ENCODE peak calls at places on chromosomes 13 and 19, in seven cellular contexts. Y, X, J, D, F, Q and M are unnamed samples.
A peak's percentile ranks its signal among the peaks of the same experiment; 100 is the strongest.

GRCh38 chr19:28633223-28634030 is 579.5 kb downstream of the UQCRFS1 start:
- DNase-seq in Y (peak; percentile 66), X (no peak), J (peak; percentile 78), D (peak; percentile 43), F (peak; percentile 90), Q (peak; percentile 74), M (peak; percentile 85)

GRCh38 chr13:80141114-80141849 is 199.6 kb downstream of the SPRY2 start:
- DNase-seq in Y (peak; percentile 76), X (no peak), J (peak; percentile 96), D (peak; percentile 51), F (peak; percentile 57), Q (no peak), M (peak; percentile 95)

GRCh38 chr13:45367358-45367757 is 26.4 kb upstream of the TPT1 start:
- DNase-seq in Y (peak; percentile 94), X (peak; percentile 83), J (peak; percentile 84), D (peak; percentile 70), F (peak; percentile 76), Q (peak; percentile 72), M (peak; percentile 94)

GRCh38 chr13:46369506-46370268 is 17.4 kb downstream of the RUBCNL start:
- DNase-seq in Y (peak; percentile 95), X (no peak), J (peak; percentile 89), D (no peak), F (no peak), Q (no peak), M (peak; percentile 91)

GRCh38 chr13:65054277-65054676 is 2175.9 kb downstream of the PCDH9 start:
- DNase-seq in Y (no peak), X (no peak), J (no peak), D (no peak), F (no peak), Q (no peak), M (no peak)

GRCh38 chr19:32631381-32631780 is 43.6 kb downstream of the ANKRD27 start:
- DNase-seq in Y (no peak), X (no peak), J (no peak), D (no peak), F (no peak), Q (no peak), M (no peak)

GRCh38 chr13:98565726-98566577 is 11.0 kb downstream of the STK24 start:
- DNase-seq in Y (no peak), X (no peak), J (peak; percentile 43), D (peak; percentile 54), F (no peak), Q (no peak), M (peak; percentile 37)

GRCh38 chr19:662207-662961 is 630 bp downstream of the RNF126 start:
- DNase-seq in Y (peak; percentile 37), X (peak; percentile 91), J (peak; percentile 19), D (peak; percentile 77), F (peak; percentile 74), Q (peak; percentile 70), M (peak; percentile 41)

GRCh38 chr13:28485551-28485950 is 9.4 kb downstream of the FLT1 start:
- DNase-seq in Y (no peak), X (peak; percentile 24), J (no peak), D (no peak), F (peak; percentile 65), Q (peak; percentile 21), M (no peak)

GRCh38 chr13:108315955-108316354 is 46.4 kb downstream of the TNFSF13B start:
- DNase-seq in Y (no peak), X (no peak), J (peak; percentile 22), D (no peak), F (no peak), Q (no peak), M (no peak)

GRCh38 chr19:4075373-4075772 is 8.7 kb upstream of the ZBTB7A start:
- DNase-seq in Y (peak; percentile 44), X (peak; percentile 80), J (no peak), D (peak; percentile 46), F (no peak), Q (no peak), M (no peak)

GRCh38 chr19:2266183-2266993 is 10.2 kb upstream of the JSRP1 start:
- DNase-seq in Y (peak; percentile 82), X (peak; percentile 97), J (peak; percentile 76), D (peak; percentile 85), F (no peak), Q (no peak), M (peak; percentile 82)

GRCh38 chr19:41702208-41702651 is 6.2 kb upstream of the CEACAM5 start:
- DNase-seq in Y (peak; percentile 64), X (no peak), J (peak; percentile 4), D (no peak), F (peak; percentile 10), Q (no peak), M (no peak)

GRCh38 chr19:37905936-37906867 is at the start of gene WDR87:
- DNase-seq in Y (no peak), X (peak; percentile 78), J (peak; percentile 4), D (peak; percentile 60), F (peak; percentile 95), Q (peak; percentile 94), M (peak; percentile 13)

DNA sequence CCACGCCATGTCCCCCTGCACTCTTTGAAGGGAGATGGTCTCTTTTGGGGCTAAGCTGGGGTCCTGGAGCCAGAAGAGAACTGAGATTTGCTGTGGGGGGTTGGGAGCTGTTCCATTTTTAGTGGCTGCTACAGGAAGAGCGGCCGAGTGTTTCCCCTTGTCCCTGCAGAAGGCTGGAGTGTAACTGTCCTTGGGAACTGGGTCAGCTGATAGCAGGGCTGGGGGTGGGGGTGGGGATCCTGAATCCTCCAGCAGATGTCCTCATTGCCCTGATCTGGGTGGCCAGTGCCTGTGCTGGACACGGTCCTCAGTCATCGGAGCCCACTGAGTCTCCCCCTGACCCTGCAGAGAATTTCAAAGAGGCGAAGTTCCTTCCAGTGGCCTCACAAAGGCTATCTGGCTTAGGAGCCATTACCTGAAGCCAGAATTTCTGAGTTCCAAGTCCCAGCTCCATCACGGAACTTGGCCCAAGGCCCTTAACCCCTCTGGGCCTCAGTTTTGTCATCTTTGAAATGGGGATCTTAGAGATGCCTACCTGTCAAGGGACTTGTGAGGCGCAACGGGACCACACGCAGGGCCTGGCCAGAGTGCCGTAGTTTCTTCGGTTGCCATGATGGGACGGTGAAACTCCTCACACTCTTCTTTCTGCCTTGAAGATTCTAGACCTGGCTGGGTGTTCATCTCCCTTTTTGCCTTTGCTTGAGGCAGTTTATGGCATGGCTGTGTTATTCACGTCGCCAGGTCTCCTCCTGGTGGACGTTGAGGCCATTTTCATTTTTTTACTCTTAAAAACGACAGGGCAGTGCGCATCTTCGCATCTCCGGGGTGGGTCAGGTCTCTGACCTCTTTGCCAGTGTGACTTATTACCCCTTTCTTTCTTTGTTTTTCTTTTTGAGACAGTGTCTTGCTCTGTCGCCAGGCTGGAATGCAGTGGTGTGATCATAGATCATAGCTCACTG is 51.9 kb downstream of the DNM2 start:
- DNase-seq in Y (peak; percentile 60), X (no peak), J (peak; percentile 47), D (peak; percentile 84), F (peak; percentile 59), Q (peak; percentile 39), M (peak; percentile 42)
- TF ChIP-seq CTCF in Y (peak; percentile 44), X (no peak), J (peak; percentile 33), D (peak; percentile 51), F (peak; percentile 15), Q (peak; percentile 43), M (peak; percentile 31)

GRCh38 chr19:12042893-12043292 is 7.4 kb upstream of the ZNF433 start:
- DNase-seq in Y (no peak), X (no peak), J (no peak), D (no peak), F (no peak), Q (no peak), M (no peak)

GRCh38 chr19:12052571-12053169 is at the start of gene ZNF878:
- DNase-seq in Y (peak; percentile 68), X (peak; percentile 93), J (peak; percentile 71), D (peak; percentile 97), F (peak; percentile 98), Q (peak; percentile 99), M (peak; percentile 78)

GRCh38 chr19:12043752-12044422 is 8.4 kb upstream of the ZNF433 start:
- DNase-seq in Y (no peak), X (no peak), J (no peak), D (no peak), F (no peak), Q (peak; percentile 47), M (no peak)

GRCh38 chr19:12052057-12052570 is 647 bp downstream of the ZNF878 start:
- DNase-seq in Y (peak; percentile 25), X (no peak), J (peak; percentile 16), D (peak; percentile 4), F (no peak), Q (peak; percentile 40), M (peak; percentile 7)

GRCh38 chr19:12047868-12048267 is 4.9 kb downstream of the ZNF878 start:
- DNase-seq in Y (no peak), X (no peak), J (no peak), D (no peak), F (no peak), Q (no peak), M (no peak)
- H3K4me3 ChIP-seq in Y (no peak overlapping the region), X (no peak overlapping the region), J (no peak overlapping the region), D (no peak overlapping the region), F (no peak overlapping the region), Q (no peak overlapping the region), M (no peak overlapping the region)

DNA sequence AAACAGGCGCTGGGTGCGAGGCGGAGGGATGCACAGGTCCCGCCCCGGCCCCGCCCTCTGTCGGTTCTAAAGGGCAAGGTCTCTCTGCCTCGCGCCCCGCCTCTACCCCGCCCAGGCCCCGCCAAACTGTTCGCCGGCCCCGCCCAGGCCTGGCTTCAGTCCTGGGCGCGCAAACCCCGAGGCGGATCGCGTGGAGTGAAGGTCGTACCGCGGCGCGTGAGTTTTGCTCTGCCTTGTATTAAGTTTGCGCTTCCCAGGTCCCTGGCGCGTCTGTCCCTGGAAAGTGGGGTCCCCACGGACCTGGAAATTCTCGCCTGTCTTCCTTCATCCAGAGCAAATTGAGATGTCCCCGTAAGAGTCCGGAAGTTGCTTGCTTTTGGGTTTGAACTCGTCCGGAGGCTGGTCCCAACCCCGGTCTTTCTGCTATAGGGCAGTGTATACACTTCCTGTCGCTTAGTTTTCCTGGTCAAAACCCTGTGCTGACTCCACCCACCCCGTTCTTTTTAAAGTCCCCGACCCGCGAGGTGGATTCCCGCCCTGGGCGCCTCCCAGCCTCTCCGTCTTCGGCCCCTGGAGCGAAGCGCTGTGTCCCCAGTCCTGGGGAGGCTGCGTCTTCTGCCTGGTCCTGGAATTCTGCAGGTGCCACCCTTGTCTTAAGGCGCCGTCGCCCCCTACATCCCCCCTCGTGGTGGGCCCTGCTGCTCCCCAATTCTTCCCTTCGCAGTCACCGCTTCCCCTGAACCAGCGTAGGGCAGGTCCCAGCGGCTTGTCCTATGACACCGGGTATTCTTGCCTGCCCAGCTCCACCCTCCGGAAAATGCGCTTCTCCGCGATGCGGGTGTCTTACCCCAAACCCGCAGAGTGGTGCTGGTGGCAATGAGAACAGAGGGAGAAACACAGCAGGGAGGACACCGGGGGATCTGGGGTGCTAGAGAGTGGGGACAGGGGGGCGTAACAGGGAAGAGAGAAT is 8.6 kb downstream of the ZNF808 start:
- DNase-seq in Y (peak; percentile 70), X (peak; percentile 99), J (peak; percentile 66), D (peak; percentile 77), F (peak; percentile 98), Q (peak; percentile 97), M (peak; percentile 81)
- TF ChIP-seq CTCF in Y (no peak), X (no peak), J (peak; percentile 34), D (no peak), F (peak; percentile 58), Q (no peak), M (peak; percentile 24)

DNA sequence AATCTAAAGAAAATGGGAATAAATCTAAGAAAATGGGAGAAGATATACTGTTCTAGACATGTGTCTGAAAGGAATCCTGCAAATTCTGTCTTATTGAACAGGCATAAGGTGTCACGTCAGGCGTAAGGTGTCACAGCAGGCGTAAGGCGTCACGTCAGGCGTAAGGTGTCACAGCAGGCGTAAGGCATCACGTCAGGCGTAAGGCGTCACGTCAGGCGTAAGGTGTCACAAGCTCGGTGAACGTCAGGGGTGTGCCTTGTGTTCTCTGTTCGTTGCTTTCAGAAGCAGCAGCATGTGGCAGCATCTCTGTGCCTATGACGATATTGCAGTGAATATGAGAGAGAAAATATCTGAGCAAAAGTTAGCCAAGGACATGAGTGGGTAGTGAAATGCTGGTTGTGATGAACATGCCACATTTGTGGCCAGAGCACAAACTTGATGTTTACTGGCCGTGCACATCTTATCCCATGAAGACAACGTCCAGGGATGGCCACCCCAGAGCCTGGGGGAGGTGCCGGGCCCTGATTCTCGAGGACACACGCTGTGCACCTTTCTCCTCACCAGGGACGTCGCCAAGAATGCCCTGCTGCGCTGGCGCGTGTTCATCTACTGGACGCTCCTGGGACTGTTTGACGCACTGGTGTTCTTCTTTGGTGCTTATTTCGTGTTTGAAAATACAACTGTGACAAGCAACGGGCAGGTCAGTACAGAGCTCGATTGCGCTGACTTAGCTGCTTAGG is 107.0 kb upstream of the MCF2L start:
- DNase-seq in Y (no peak), X (peak; percentile 58), J (no peak), D (no peak), F (peak; percentile 32), Q (no peak), M (no peak)
- H3K4me3 ChIP-seq in Y (no peak overlapping the region), X (no peak overlapping the region), J (no peak overlapping the region), D (no peak overlapping the region), F (no peak overlapping the region), Q (no peak overlapping the region), M (no peak overlapping the region)